ENCODE peak calls at places on chromosomes 3 and 15, in seven cellular contexts. U, S, H, M, R, P and L are unnamed samples.

GRCh38 chr3:196159526-196159925 is 51.7 kb downstream of the ZDHHC19 start:
- DNase-seq in U (no peak), S (no peak), H (no peak), M (no peak), R (no peak), P (no peak), L (no peak)

GRCh38 chr3:196274585-196274984 is 12.9 kb downstream of the PCYT1A start:
- DNase-seq in U (no peak), S (peak; percentile 53), H (no peak), M (no peak), R (no peak), P (no peak), L (peak; percentile 84)

GRCh38 chr15:73939138-73939537 is 12.9 kb downstream of the LOXL1 start:
- DNase-seq in U (no peak), S (no peak), H (no peak), M (no peak), R (no peak), P (no peak), L (no peak)

GRCh38 chr15:41634072-41634628 is 26.1 kb upstream of the MGA start:
- DNase-seq in U (no peak), S (no peak), H (no peak), M (no peak), R (no peak), P (no peak), L (no peak)

GRCh38 chr3:169945313-169945712 is 21.3 kb upstream of the SEC62 start:
- DNase-seq in U (no peak), S (peak; percentile 24), H (no peak), M (no peak), R (no peak), P (no peak), L (peak; percentile 75)

GRCh38 chr3:57962448-57962834 is 45.8 kb upstream of the FLNB start:
- DNase-seq in U (no peak), S (no peak), H (no peak), M (no peak), R (no peak), P (no peak), L (no peak)

GRCh38 chr15:83436513-83437158 is 10.5 kb upstream of the SH3GL3 start:
- DNase-seq in U (no peak), S (peak; percentile 86), H (peak; percentile 72), M (no peak), R (no peak), P (peak; percentile 81), L (no peak)

GRCh38 chr3:119834754-119835365 is 53.0 kb downstream of the NR1I2 start:
- DNase-seq in U (no peak), S (no peak), H (no peak), M (no peak), R (no peak), P (no peak), L (no peak)

GRCh38 chr3:105177558-105177957 is 189.2 kb upstream of the ALCAM start:
- DNase-seq in U (no peak), S (no peak), H (peak; percentile 48), M (no peak), R (no peak), P (no peak), L (no peak)

GRCh38 chr3:10933958-10934481 is 58.5 kb upstream of the SLC6A1 start:
- DNase-seq in U (no peak), S (peak; percentile 65), H (peak; percentile 15), M (no peak), R (no peak), P (peak; percentile 10), L (no peak)

GRCh38 chr3:194364652-194365434 is 4.7 kb downstream of the LRRC15 start:
- DNase-seq in U (peak; percentile 40), S (peak; percentile 64), H (peak; percentile 65), M (peak; percentile 48), R (peak; percentile 36), P (no peak), L (no peak)

GRCh38 chr3:115359507-115359906 is 212.4 kb upstream of the ZBTB20 start:
- DNase-seq in U (no peak), S (peak; percentile 69), H (peak; percentile 52), M (no peak), R (no peak), P (no peak), L (no peak)

DNA sequence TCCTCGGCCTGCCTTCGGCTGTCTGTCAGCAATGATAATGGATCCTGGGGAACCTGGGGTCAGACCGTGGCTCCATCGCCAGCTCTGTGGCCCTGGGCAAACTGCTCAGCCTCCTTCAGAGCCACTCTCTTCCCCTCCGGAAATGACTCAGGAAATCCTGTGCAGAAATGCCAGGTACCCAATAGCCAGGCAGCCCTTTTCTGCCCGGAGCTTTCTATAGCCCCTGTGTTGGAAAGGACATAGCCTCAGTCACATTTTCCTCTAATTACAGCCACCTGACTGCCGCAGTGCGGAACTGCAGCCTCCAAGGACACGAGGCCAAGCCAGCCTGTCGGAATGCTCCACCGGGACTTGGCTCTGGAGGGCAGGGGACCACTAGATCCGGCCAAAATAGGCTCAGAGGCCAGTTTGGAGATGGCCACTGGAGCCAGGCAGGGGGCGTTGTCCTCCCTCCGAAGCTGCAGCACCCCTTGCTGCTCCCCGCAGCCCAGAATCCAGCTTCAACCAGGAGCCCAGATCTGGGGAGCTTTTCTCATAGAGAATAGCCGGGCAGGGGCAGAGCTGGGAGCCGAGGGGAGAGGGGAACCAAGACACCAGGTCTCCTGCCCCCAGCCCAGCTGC is 11.6 kb upstream of the ZXDC start:
- DNase-seq in U (no peak), S (peak; percentile 14), H (no peak), M (peak; percentile 30), R (no peak), P (peak; percentile 72), L (peak; percentile 39)
- TF ChIP-seq CTCF in U (no peak), S (peak; percentile 25), H (no peak), M (no peak), R (peak; percentile 20), P (peak; percentile 38), L (no peak)

DNA sequence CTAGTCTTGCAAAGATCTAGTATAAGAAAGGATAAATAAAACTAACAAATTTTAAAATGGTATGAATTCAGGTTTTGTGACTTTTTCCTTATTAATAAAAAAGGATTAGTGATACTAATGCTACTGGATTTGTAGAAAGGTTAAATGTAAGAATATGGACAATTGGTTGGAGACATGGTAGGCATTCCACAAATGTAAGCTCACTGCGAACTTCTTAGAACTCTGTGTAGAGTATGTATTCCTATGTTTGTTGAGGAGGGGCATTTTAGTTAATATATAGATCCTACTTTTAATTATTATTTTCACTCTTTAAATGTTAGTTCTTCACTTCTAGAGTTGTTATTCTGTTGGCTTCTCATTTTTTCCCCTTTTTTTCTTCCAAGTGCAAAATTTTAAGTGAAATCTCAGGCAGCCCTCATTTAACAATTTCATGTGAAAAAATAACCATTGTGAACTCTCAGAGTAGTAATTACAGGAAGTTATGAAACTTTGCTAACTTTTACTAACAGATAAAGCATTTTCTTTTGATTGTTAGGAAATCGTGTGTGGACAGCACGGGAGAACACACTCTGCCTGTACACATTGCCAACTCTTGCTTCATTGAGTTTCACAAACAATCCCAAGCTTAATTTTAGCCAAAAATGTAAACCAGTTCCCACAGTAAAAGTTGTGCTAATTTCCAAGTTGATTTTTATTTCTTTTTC is 414.5 kb downstream of the RBMS3 start:
- DNase-seq in U (no peak), S (peak; percentile 96), H (peak; percentile 96), M (no peak), R (no peak), P (no peak), L (no peak)
- TF ChIP-seq CTCF in U (no peak), S (no peak), H (no peak), M (no peak), R (no peak), P (no peak), L (no peak)

DNA sequence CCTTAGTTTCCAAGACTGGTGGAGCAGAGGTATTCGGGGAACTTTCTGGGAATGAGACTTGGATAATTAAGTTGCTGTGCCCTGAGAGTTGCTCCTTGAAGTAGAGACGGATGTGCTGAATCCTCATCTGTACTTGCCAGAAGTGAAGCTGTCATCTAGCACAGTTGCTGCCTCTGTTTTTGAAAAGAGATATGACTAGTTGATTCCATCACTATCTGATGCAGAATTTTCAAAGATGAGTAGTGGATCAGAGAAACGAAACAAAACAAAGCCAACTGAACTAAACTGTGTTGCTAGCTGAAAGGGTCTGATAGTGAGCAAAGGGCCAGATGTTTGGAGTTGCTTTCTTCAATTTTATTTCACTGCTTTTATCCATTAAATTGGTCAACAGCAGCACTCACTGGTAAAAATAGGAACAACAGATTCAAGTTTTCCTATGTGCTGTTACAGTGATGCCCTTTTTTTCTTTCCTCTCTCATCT is 52.7 kb downstream of the MITF start:
- DNase-seq in U (no peak), S (peak; percentile 83), H (peak; percentile 79), M (no peak), R (no peak), P (peak; percentile 29), L (no peak)
- TF ChIP-seq CTCF in U (peak; percentile 22), S (peak; percentile 61), H (peak; percentile 48), M (no peak), R (peak; percentile 54), P (peak; percentile 45), L (no peak)

GRCh38 chr3:129594907-129595390 is 11.5 kb downstream of the PLXND1 start:
- DNase-seq in U (no peak), S (no peak), H (no peak), M (no peak), R (peak; percentile 14), P (no peak), L (no peak)

GRCh38 chr3:129593595-129594339 is 12.7 kb downstream of the PLXND1 start:
- DNase-seq in U (peak; percentile 53), S (no peak), H (peak; percentile 33), M (peak; percentile 57), R (peak; percentile 25), P (peak; percentile 68), L (peak; percentile 86)

GRCh38 chr3:129592362-129593150 is 13.9 kb downstream of the PLXND1 start:
- DNase-seq in U (peak; percentile 51), S (peak; percentile 54), H (peak; percentile 50), M (peak; percentile 69), R (peak; percentile 79), P (peak; percentile 68), L (no peak)

GRCh38 chr3:129593230-129593594 is 13.3 kb downstream of the PLXND1 start:
- DNase-seq in U (no peak), S (no peak), H (no peak), M (peak; percentile 26), R (peak; percentile 22), P (no peak), L (peak; percentile 21)

DNA sequence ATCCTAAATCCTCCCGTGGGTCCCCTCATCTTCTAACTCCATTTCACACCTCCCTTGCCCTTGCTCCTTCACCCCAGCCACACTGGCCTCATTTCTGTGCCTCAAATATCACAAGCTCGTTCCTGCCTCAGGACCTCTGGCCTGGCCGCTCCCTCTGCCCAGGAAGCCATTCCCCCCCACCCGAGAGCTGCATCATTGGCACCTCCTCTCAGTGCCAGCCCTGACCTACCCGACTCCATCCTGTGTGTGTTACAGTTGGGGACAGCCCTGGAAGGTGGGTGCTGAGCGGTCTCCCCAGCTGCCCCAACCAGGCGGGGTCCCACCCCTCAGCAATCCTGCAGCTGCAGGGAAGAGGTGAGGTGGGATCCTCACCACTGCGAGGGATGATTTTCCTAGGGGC is 14.5 kb downstream of the PLXND1 start:
- DNase-seq in U (no peak), S (no peak), H (no peak), M (no peak), R (no peak), P (no peak), L (no peak)
- TF ChIP-seq CTCF in U (no peak), S (no peak), H (no peak), M (no peak), R (no peak), P (no peak), L (no peak)